ENCODE peak calls at places on chromosomes 12 and 14, in eight cellular contexts. R is tibial nerve, I is adrenal gland, B is PC-3, N is lower lobe of right lung, F is stomach, K is astrocyte, E is BE2C. C is an unnamed sample. For H3K36me3 and H3K9me3, the result is how much of the 10 kb centered on the place peaks cover.

GRCh38 chr14:77311217-77311616 is 9.5 kb downstream of the POMT2 start:
- DNase-seq in R (no peak), I (no peak), B (no peak), N (no peak), F (no peak), K (no peak), E (no peak), C (peak)

GRCh38 chr14:41280745-41281144 is 325.9 kb upstream of the LRFN5 start:
- DNase-seq in R (no peak), I (no peak), B (peak), N (no peak), F (no peak), K (no peak), E (no peak), C (no peak)

GRCh38 chr12:124395284-124395752 is 100.4 kb downstream of the RFLNA start:
- DNase-seq in R (no peak), I (peak), B (peak), N (no peak), F (no peak), K (no peak), E (peak), C (no peak)

GRCh38 chr12:5499566-5500325 is 67.8 kb downstream of the NTF3 start:
- DNase-seq in R (no peak), I (no peak), B (no peak), N (no peak), F (no peak), K (peak), E (no peak), C (no peak)

GRCh38 chr12:131852551-131853299 is 24.5 kb downstream of the MMP17 start:
- DNase-seq in R (no peak), I (no peak), B (no peak), N (no peak), F (no peak), K (no peak), E (peak), C (peak)

GRCh38 chr14:63952053-63952932 is 99.5 kb downstream of the SYNE2 start:
- DNase-seq in R (no peak), I (no peak), B (no peak), N (no peak), F (no peak), K (peak), E (no peak), C (no peak)

GRCh38 chr12:104190641-104191176 is 24.9 kb upstream of the TXNRD1 start:
- DNase-seq in R (no peak), I (no peak), B (no peak), N (no peak), F (no peak), K (no peak), E (no peak), C (no peak)

GRCh38 chr12:7994731-7995205 is 37.7 kb upstream of the FOXJ2 start:
- DNase-seq in R (no peak), I (no peak), B (peak), N (no peak), F (no peak), K (peak), E (no peak), C (no peak)

GRCh38 chr14:51451561-51451960 is 200.1 kb upstream of the FRMD6 start:
- DNase-seq in R (no peak), I (no peak), B (no peak), N (no peak), F (no peak), K (no peak), E (no peak), C (no peak)

GRCh38 chr14:31949709-31950108 is 127.4 kb upstream of the ARHGAP5 start:
- DNase-seq in R (no peak), I (no peak), B (peak), N (no peak), F (no peak), K (no peak), E (no peak), C (no peak)

GRCh38 chr12:20099395-20099976 is 268.9 kb upstream of the PDE3A start:
- DNase-seq in R (no peak), I (no peak), B (no peak), N (no peak), F (no peak), K (no peak), E (no peak), C (no peak)

GRCh38 chr12:105267711-105268110 is 31.7 kb upstream of the APPL2 start:
- DNase-seq in R (no peak), I (no peak), B (no peak), N (no peak), F (no peak), K (no peak), E (no peak), C (no peak)

GRCh38 chr14:64649383-64649998 is 54.7 kb upstream of the PLEKHG3 start:
- DNase-seq in R (peak), I (peak), B (no peak), N (no peak), F (no peak), K (peak), E (no peak), C (no peak)

GRCh38 chr12:70367268-70368141 is 1.4 kb downstream of the KCNMB4 start:
- DNase-seq in R (no peak), I (no peak), B (no peak), N (no peak), F (no peak), K (peak), E (no peak), C (no peak)

GRCh38 chr12:55816876-55817351 is 610 bp downstream of the SARNP start:
- DNase-seq in R (no peak), I (peak), B (peak), N (no peak), F (no peak), K (peak), E (no peak), C (no peak)

GRCh38 chr14:36512585-36513003 is 7.4 kb downstream of the NKX2-1 start:
- DNase-seq in R (no peak), I (no peak), B (no peak), N (no peak), F (no peak), K (no peak), E (no peak), C (no peak)

GRCh38 chr12:80659512-80660094 is 47.8 kb upstream of the MYF6 start:
- DNase-seq in R (no peak), I (no peak), B (no peak), N (no peak), F (no peak), K (no peak), E (no peak), C (no peak)

GRCh38 chr12:26292596-26292995 is 97.2 kb downstream of the SSPN start:
- DNase-seq in R (no peak), I (no peak), B (peak), N (no peak), F (no peak), K (no peak), E (no peak), C (no peak)

GRCh38 chr14:103731481-103731880 is 15.9 kb downstream of the ZFYVE21 start:
- DNase-seq in R (no peak), I (no peak), B (no peak), N (peak), F (no peak), K (no peak), E (no peak), C (no peak)
- H3K36me3 ChIP-seq in R (under half), I (under half), B (under half), N (half or more), F (half or more), K (under half), E (half or more), C (under half)

GRCh38 chr14:97185186-97185585 is 388.0 kb downstream of the VRK1 start:
- DNase-seq in R (no peak), I (no peak), B (peak), N (no peak), F (no peak), K (no peak), E (no peak), C (no peak)
- TF ChIP-seq CTCF in R (no peak), I (no peak), B (peak), N (peak), F (no peak), K (no peak), E (peak), C (peak)

GRCh38 chr12:94178054-94178453 is 29.7 kb downstream of the PLXNC1 start:
- DNase-seq in R (no peak), I (no peak), B (no peak), N (no peak), F (no peak), K (no peak), E (no peak), C (no peak)
- H3K9me3 ChIP-seq in R (under half), I (under half), B (under half), N (under half), F (under half), K (under half), E (under half), C (under half)

GRCh38 chr12:110531741-110532333 is 29.7 kb downstream of the RAD9B start:
- DNase-seq in R (no peak), I (no peak), B (peak), N (no peak), F (no peak), K (peak), E (no peak), C (no peak)

GRCh38 chr12:110532644-110533043 is 30.5 kb downstream of the RAD9B start:
- DNase-seq in R (no peak), I (no peak), B (no peak), N (no peak), F (no peak), K (no peak), E (no peak), C (no peak)

GRCh38 chr12:110530511-110530910 is 28.4 kb downstream of the RAD9B start:
- DNase-seq in R (no peak), I (no peak), B (no peak), N (no peak), F (no peak), K (no peak), E (no peak), C (no peak)

GRCh38 chr12:110534811-110535210 is 32.7 kb downstream of the RAD9B start:
- DNase-seq in R (no peak), I (no peak), B (no peak), N (no peak), F (no peak), K (no peak), E (no peak), C (no peak)

DNA sequence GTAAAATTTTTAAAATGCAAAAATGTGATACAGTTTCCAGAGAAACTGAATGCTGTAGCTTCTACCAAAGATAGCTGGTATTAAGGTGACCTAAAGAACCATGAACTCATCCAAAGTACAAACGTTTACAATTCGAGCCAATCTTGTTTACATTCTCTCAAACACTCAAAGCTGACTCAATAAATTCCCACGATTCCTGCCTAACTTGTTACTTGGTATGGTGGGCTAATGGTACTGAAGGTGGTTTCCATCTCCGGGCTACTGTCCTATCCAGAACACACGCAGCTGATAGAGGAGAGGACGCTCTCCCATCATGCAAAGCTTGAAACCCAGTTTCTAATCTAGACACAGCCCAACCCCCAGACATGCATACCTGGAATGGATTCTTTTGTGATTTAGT is 31.5 kb downstream of the RAD9B start:
- DNase-seq in R (no peak), I (no peak), B (peak), N (no peak), F (no peak), K (peak), E (no peak), C (no peak)
- H3K36me3 ChIP-seq in R (under half), I (under half), B (under half), N (under half), F (half or more), K (under half), E (under half), C (under half)

GRCh38 chr14:65815127-65815526 is 402.6 kb downstream of the FUT8 start:
- DNase-seq in R (no peak), I (no peak), B (no peak), N (no peak), F (no peak), K (no peak), E (no peak), C (no peak)
- TF ChIP-seq CTCF in R (no peak), I (no peak), B (no peak), N (no peak), F (no peak), K (no peak), E (no peak), C (peak)

GRCh38 chr14:106538193-106538592 is 1011.8 kb downstream of the TMEM121 start:
- DNase-seq in R (no peak), I (no peak), B (no peak), N (no peak), F (no peak), K (no peak), E (no peak), C (no peak)
- H3K9me3 ChIP-seq in R (under half), I (under half), B (under half), N (under half), F (under half), K (under half), E (under half), C (under half)

DNA sequence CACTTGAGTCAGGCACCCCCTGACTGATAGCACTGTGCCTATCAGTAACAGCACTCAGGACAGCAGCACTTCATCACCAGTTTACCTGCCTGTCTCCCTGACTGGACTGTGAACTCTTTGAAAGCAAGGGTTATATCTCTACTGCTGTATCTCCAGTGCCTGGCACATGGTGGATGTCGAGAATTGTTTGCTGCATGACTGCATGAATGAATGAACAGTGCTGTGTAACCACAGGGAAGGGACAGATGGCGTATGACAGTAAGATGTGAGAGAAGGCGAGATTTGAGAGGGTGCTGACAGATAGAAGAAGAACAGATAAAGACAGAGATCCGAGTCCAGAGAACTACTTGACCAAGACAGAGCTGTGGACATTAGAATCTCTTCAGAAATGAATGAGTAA is 29.7 kb downstream of the BRAP start:
- DNase-seq in R (no peak), I (no peak), B (no peak), N (no peak), F (no peak), K (no peak), E (no peak), C (no peak)
- H3K36me3 ChIP-seq in R (under half), I (under half), B (under half), N (half or more), F (half or more), K (under half), E (under half), C (half or more)

C was measured in WERI-Rb-1.